ENCODE peak calls at places on chromosome 6, in six cellular contexts. H is psoas muscle, Z is mesenchymal stem cell, A is upper lobe of right lung, Q is fibroblast of lung, R is heart left ventricle. E is an unnamed sample. For H3K4me1 and H3K9me3, the result is how much of the 10 kb centered on the place peaks cover.

GRCh38 chr6:10138917-10139316 is 276.0 kb downstream of the TFAP2A start:
- DNase-seq in H (no peak), Z (peak), A (no peak), Q (peak), R (no peak), E (no peak)

GRCh38 chr6:125747589-125748533 is 1.6 kb upstream of the HEY2 start:
- DNase-seq in H (peak), Z (peak), A (peak), Q (no peak), R (peak), E (peak)

GRCh38 chr6:150685860-150686259 is 86.2 kb downstream of the PLEKHG1 start:
- DNase-seq in H (no peak), Z (no peak), A (peak), Q (no peak), R (no peak), E (no peak)

GRCh38 chr6:169963581-169964297 is 212.3 kb downstream of the ERMARD start:
- DNase-seq in H (no peak), Z (no peak), A (peak), Q (no peak), R (no peak), E (no peak)

GRCh38 chr6:138970856-138971425 is 17.1 kb downstream of the REPS1 start:
- DNase-seq in H (no peak), Z (peak), A (no peak), Q (peak), R (peak), E (no peak)

GRCh38 chr6:147407571-147407970 is 100.9 kb upstream of the SAMD5 start:
- DNase-seq in H (no peak), Z (no peak), A (no peak), Q (no peak), R (no peak), E (no peak)

GRCh38 chr6:99514089-99514488 is 1.1 kb downstream of the USP45 start:
- DNase-seq in H (no peak), Z (peak), A (no peak), Q (peak), R (no peak), E (no peak)

GRCh38 chr6:41675176-41675767 is 37.0 kb downstream of the MDFI start:
- DNase-seq in H (no peak), Z (no peak), A (no peak), Q (no peak), R (no peak), E (no peak)

GRCh38 chr6:167849846-167850459 is 23.2 kb downstream of the AFDN start:
- DNase-seq in H (no peak), Z (peak), A (no peak), Q (peak), R (no peak), E (no peak)

GRCh38 chr6:158939255-158940170 is 60.5 kb downstream of the RSPH3 start:
- DNase-seq in H (no peak), Z (no peak), A (peak), Q (no peak), R (no peak), E (no peak)

GRCh38 chr6:166007349-166008263 is 160.0 kb downstream of the TBXT start:
- DNase-seq in H (no peak), Z (peak), A (no peak), Q (peak), R (peak), E (peak)

GRCh38 chr6:14729186-14729871 is 516.5 kb upstream of the JARID2 start:
- DNase-seq in H (no peak), Z (no peak), A (no peak), Q (no peak), R (no peak), E (no peak)

GRCh38 chr6:82988904-82989303 is 76.7 kb downstream of the UBE3D start:
- DNase-seq in H (no peak), Z (peak), A (no peak), Q (peak), R (no peak), E (no peak)

GRCh38 chr6:11938285-11938890 is 73.7 kb upstream of the HIVEP1 start:
- DNase-seq in H (no peak), Z (no peak), A (no peak), Q (peak), R (no peak), E (no peak)

GRCh38 chr6:30770164-30770563 is 25.8 kb upstream of the IER3 start:
- DNase-seq in H (no peak), Z (peak), A (no peak), Q (peak), R (no peak), E (no peak)

GRCh38 chr6:168865-169455 is 123.3 kb upstream of the DUSP22 start:
- DNase-seq in H (no peak), Z (peak), A (no peak), Q (peak), R (no peak), E (no peak)

GRCh38 chr6:38567436-38567835 is 72.3 kb downstream of the BTBD9 start:
- DNase-seq in H (peak), Z (peak), A (no peak), Q (peak), R (peak), E (peak)

GRCh38 chr6:169890901-169891300 is 139.5 kb downstream of the ERMARD start:
- DNase-seq in H (no peak), Z (no peak), A (no peak), Q (no peak), R (no peak), E (no peak)

GRCh38 chr6:116682334-116682712 is 1.3 kb downstream of the KPNA5 start:
- DNase-seq in H (no peak), Z (peak), A (no peak), Q (peak), R (no peak), E (peak)

GRCh38 chr6:32945106-32945761 is 4.4 kb upstream of the HLA-DMB start:
- DNase-seq in H (no peak), Z (peak), A (no peak), Q (peak), R (no peak), E (no peak)

GRCh38 chr6:167750956-167751358 is 75.8 kb upstream of the AFDN start:
- DNase-seq in H (no peak), Z (peak), A (peak), Q (no peak), R (peak), E (peak)

GRCh38 chr6:150867117-150867516 is 1.6 kb downstream of the MTHFD1L start:
- DNase-seq in H (no peak), Z (no peak), A (no peak), Q (no peak), R (no peak), E (no peak)

GRCh38 chr6:9085054-9085746 is 649.9 kb upstream of the SLC35B3 start:
- DNase-seq in H (no peak), Z (no peak), A (no peak), Q (no peak), R (no peak), E (no peak)

GRCh38 chr6:136779682-136780081 is 12.6 kb downstream of the MAP3K5 start:
- DNase-seq in H (no peak), Z (no peak), A (no peak), Q (no peak), R (no peak), E (no peak)
- H3K4me1 ChIP-seq in H (under half), Z (under half), A (half or more), Q (under half), R (half or more), E (under half)

GRCh38 chr6:40585661-40586269 is 1.4 kb downstream of the LRFN2 start:
- DNase-seq in H (no peak), Z (peak), A (no peak), Q (no peak), R (no peak), E (no peak)

GRCh38 chr6:40588070-40588384 is 863 bp upstream of the LRFN2 start:
- DNase-seq in H (no peak), Z (no peak), A (no peak), Q (no peak), R (no peak), E (no peak)

GRCh38 chr6:40586369-40586768 is 795 bp downstream of the LRFN2 start:
- DNase-seq in H (no peak), Z (peak), A (no peak), Q (no peak), R (no peak), E (no peak)

GRCh38 chr6:40587240-40588069 is at the start of gene LRFN2:
- DNase-seq in H (peak), Z (peak), A (peak), Q (peak), R (peak), E (peak)

DNA sequence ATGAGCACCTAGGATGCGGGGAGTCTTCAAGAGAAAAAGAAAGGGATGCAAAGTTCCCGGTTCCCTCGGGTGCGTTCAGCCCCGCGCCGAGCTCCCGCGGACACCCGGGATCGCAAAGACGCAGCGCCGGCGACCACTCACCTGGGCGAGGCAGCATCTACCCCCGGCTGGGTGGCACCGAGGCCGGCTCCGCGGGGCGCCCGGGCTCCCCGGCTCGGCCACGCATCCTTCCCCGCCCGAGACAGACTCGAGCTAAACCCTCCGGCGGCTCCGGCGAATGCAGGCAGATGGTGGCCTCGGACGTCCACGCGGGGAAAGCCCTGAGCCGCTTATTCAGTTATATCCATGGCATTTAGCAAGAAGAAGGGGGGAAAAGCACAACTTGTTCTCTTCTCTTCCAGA is 363 bp downstream of the LRFN2 start:
- DNase-seq in H (peak), Z (no peak), A (no peak), Q (peak), R (no peak), E (no peak)
- H3K4me3 ChIP-seq in H (peak), Z (peak), A (peak), Q (no peak), R (peak), E (peak)

DNA sequence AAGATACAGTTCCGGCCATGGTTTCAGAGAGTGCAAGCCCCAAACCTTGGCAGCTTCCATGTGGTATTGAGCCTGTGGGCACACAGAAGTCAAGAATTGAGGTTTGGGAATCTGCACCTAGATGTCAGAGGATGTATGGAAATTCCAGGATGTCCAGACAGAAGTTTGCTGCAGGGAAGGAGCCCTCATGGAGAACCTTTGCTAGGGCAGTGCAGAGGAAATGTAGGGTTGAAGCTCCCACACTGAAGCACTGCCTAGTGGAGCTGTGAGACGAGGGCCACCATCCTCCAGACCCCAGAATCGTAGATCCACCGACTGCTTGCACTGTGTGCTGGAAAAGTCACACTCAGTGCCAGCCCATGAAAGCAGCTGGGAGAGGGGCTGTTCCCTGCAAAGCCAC is 267.5 kb downstream of the OGFRL1 start:
- DNase-seq in H (no peak), Z (no peak), A (no peak), Q (no peak), R (no peak), E (no peak)
- H3K9me3 ChIP-seq in H (under half), Z (under half), A (under half), Q (under half), R (under half), E (under half)

DNA sequence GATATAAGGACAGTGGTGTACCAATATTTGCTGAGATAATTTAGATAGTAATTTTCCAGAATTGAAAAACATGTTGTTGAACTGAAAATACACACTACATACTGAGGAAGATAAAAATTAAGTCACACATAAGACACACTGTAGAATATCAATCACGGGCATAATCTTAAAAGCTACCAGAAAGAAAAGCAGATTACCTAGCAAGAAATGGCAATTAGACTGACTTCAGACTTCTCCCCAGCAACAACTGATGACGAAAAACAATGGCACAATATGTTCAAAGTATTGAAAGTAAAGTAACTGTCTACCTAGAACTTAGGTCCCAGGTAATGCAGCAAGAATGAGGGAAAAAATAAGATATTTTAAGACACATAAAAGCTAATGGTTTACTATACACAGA is 46.5 kb downstream of the NOL7 start:
- DNase-seq in H (no peak), Z (no peak), A (no peak), Q (no peak), R (no peak), E (no peak)
- H3K4me1 ChIP-seq in H (half or more), Z (under half), A (under half), Q (under half), R (under half), E (under half)

GRCh38 chr6:40286721-40287120 is 300.4 kb downstream of the LRFN2 start:
- DNase-seq in H (no peak), Z (no peak), A (no peak), Q (no peak), R (no peak), E (no peak)

GRCh38 chr6:40285535-40285934 is 301.6 kb downstream of the LRFN2 start:
- DNase-seq in H (no peak), Z (no peak), A (no peak), Q (no peak), R (no peak), E (no peak)

GRCh38 chr6:40288919-40289318 is 298.2 kb downstream of the LRFN2 start:
- DNase-seq in H (no peak), Z (no peak), A (no peak), Q (no peak), R (no peak), E (no peak)

GRCh38 chr6:40287296-40287820 is 299.8 kb downstream of the LRFN2 start:
- DNase-seq in H (no peak), Z (no peak), A (no peak), Q (no peak), R (no peak), E (no peak)

GRCh38 chr6:40286027-40286426 is 301.1 kb downstream of the LRFN2 start:
- DNase-seq in H (no peak), Z (no peak), A (no peak), Q (no peak), R (no peak), E (no peak)
- H3K4me3 ChIP-seq in H (no peak), Z (no peak), A (no peak), Q (no peak), R (no peak), E (no peak)

DNA sequence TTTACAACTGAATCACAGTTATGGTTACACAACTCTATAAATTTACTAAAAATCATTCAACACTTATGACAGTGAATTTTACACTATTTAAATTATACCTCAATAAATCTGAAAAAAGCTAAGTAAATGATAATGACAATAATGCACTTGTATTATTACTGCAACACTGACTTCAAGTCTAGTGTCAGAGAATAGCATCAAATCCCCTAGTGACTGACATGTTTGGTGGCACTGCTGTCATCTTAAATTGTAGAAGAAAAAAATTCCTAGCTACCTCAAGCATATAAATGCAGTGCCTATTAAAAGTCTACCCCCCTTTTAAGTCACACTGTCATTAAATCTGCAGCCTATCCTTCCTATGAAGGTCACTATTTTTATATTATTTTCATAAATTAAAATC is 189.4 kb upstream of the RUNX2 start:
- DNase-seq in H (no peak), Z (no peak), A (no peak), Q (no peak), R (no peak), E (no peak)
- H3K9me3 ChIP-seq in H (under half), Z (under half), A (under half), Q (under half), R (under half), E (under half)

GRCh38 chr6:89790403-89790802 is 29.2 kb downstream of the MDN1 start:
- DNase-seq in H (no peak), Z (no peak), A (no peak), Q (no peak), R (no peak), E (no peak)

GRCh38 chr6:89797317-89797716 is 22.3 kb downstream of the MDN1 start:
- DNase-seq in H (no peak), Z (no peak), A (no peak), Q (peak), R (peak), E (no peak)

GRCh38 chr6:89793586-89793985 is 26.0 kb downstream of the MDN1 start:
- DNase-seq in H (peak), Z (no peak), A (no peak), Q (peak), R (peak), E (no peak)

GRCh38 chr6:89792881-89793280 is 26.7 kb downstream of the MDN1 start:
- DNase-seq in H (no peak), Z (peak), A (no peak), Q (peak), R (no peak), E (no peak)

DNA sequence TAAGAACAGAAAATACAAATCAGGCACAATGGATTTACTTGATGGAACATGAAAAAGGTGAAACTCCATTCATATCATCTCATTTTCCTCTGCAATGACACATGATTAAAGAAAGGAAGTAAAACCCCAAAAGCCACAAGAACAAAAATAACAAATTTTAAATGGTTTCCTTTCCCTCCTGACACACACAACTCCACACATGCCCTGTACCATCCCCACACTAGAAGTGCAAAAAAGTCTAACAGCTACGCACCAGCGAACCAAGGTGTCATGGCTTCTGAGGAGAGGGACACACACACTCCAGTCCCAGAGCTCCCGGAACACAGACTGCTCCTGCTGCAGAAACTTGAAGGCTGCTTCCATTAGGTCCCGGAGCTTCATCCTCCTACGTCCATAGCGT is 25.3 kb downstream of the MDN1 start:
- DNase-seq in H (no peak), Z (no peak), A (no peak), Q (no peak), R (no peak), E (no peak)
- H3K4me1 ChIP-seq in H (under half), Z (under half), A (under half), Q (under half), R (under half), E (under half)

DNA sequence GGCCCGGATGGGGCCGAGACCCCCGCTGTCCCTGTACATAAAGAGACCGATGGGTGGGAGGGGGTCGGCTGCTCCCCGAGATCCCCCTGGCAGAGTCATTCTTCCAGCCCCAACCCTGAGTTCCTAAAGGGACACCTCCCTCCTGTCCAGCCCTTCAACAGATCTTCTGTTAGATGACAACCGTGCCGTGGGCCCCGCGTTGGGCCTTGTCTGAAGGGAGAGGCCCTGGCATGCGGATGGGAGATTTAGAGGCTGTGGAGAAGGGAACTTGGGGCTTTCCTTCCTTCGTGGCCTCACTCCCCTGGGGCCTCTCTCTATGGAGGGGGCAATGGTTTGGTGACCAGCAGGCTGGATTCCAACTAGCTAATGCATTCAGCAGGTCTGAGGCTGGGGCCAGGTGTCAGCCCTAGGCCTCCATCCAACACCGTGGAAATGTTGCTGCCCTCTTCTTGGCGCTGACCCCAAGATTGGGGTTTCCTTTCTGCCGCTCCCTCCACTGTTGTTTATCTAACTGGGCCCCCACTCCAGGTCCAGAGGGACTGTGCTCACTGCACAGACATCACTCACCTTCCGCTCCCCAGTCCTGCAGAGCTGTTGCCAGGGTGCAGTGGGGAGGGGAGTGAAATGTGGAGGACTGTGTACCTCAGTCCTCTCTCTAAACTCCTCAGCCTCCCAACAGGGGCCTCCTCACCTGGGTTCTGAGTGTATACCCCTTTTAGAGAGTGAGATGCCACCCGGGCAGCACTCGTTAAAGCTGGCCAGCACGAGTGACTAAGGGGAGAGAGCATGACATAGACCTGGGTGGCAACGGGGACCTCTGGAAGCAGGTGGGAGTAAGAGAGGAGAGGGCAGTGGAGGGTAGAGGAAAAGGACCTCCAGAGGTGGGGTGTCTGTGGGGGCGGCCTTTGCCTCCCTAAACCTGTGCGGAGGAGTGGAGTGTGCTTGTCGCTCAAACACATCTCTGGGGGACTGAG is 6.7 kb downstream of the TMEM151B start:
- DNase-seq in H (no peak), Z (no peak), A (no peak), Q (no peak), R (no peak), E (no peak)
- H3K4me3 ChIP-seq in H (no peak), Z (no peak), A (no peak), Q (no peak), R (no peak), E (no peak)

GRCh38 chr6:145442110-145442509 is 293.2 kb downstream of the EPM2A start:
- DNase-seq in H (no peak), Z (no peak), A (no peak), Q (no peak), R (no peak), E (no peak)

DNA sequence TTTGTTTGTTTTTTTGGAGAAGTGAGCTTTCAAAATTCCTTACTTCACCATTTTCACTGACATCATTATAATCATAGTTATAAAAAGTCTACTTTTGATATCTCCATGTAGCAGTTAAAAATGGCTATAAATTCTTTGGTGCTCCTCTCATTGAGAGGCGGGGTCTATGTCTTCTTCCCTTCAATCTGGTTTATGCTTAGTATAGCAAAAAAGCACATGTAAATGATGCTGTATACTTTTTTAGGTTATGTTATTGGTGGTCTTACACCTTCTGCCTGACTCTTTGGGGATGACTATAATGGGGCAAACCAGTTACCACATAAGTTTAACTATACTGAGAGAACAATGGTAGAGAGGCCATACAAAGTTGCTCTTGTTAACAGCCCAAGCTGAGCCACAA is 289.6 kb downstream of the EPM2A start:
- DNase-seq in H (no peak), Z (no peak), A (no peak), Q (no peak), R (no peak), E (no peak)
- H3K9me3 ChIP-seq in H (under half), Z (under half), A (under half), Q (under half), R (under half), E (under half)